ENCODE peak calls at places on chromosomes 16 and 17, in seven cellular contexts. J is AG10803, G is right lobe of liver, E is lower leg skin, Q is keratinocyte, X is GM23248, P is A673. U is an unnamed sample.
A peak's percentile ranks its signal among the peaks of the same experiment; 100 is the strongest.

GRCh38 chr16:74623214-74623842 is 16.4 kb upstream of the GLG1 start:
- DNase-seq in J (peak; percentile 62), G (no peak), E (no peak), Q (no peak), X (peak; percentile 68), P (peak; percentile 82), U (peak; percentile 68)

GRCh38 chr17:78974635-78975591 is 4.8 kb downstream of the LGALS3BP start:
- DNase-seq in J (peak; percentile 88), G (peak; percentile 57), E (peak; percentile 79), Q (no peak), X (peak; percentile 92), P (peak; percentile 28), U (peak; percentile 89)

GRCh38 chr17:2423271-2423670 is 22.4 kb upstream of the MNT start:
- DNase-seq in J (no peak), G (no peak), E (no peak), Q (no peak), X (no peak), P (no peak), U (no peak)

GRCh38 chr16:1244881-1245280 is 4.4 kb downstream of the TPSAB1 start:
- DNase-seq in J (no peak), G (no peak), E (no peak), Q (no peak), X (no peak), P (no peak), U (no peak)

GRCh38 chr16:17171250-17172143 is 299.3 kb downstream of the XYLT1 start:
- DNase-seq in J (no peak), G (no peak), E (no peak), Q (no peak), X (no peak), P (no peak), U (no peak)

GRCh38 chr17:17034496-17035066 is 7.7 kb upstream of the MPRIP start:
- DNase-seq in J (no peak), G (no peak), E (no peak), Q (no peak), X (no peak), P (no peak), U (no peak)

GRCh38 chr17:81277421-81277820 is 17.7 kb downstream of the SLC38A10 start:
- DNase-seq in J (no peak), G (no peak), E (no peak), Q (no peak), X (no peak), P (no peak), U (peak; percentile 69)

GRCh38 chr17:50882851-50883250 is 16.7 kb upstream of the TOB1 start:
- DNase-seq in J (peak; percentile 67), G (no peak), E (no peak), Q (no peak), X (peak; percentile 88), P (no peak), U (peak; percentile 67)

GRCh38 chr17:33940769-33941168 is 314.3 kb upstream of the CCL2 start:
- DNase-seq in J (no peak), G (no peak), E (no peak), Q (no peak), X (no peak), P (no peak), U (no peak)

GRCh38 chr17:55717898-55718735 is 4.5 kb downstream of the TMEM100 start:
- DNase-seq in J (peak; percentile 72), G (peak; percentile 76), E (peak; percentile 83), Q (no peak), X (peak; percentile 78), P (peak; percentile 87), U (peak; percentile 85)

GRCh38 chr16:14527411-14528044 is 102.5 kb downstream of the PARN start:
- DNase-seq in J (peak; percentile 96), G (no peak), E (peak; percentile 68), Q (no peak), X (peak; percentile 84), P (no peak), U (peak; percentile 95)

GRCh38 chr16:49621240-49622083 is 234.4 kb downstream of the ZNF423 start:
- DNase-seq in J (no peak), G (no peak), E (no peak), Q (no peak), X (no peak), P (peak; percentile 18), U (no peak)

GRCh38 chr17:66716236-66717026 is 118.5 kb upstream of the CACNG5 start:
- DNase-seq in J (no peak), G (no peak), E (no peak), Q (no peak), X (peak; percentile 17), P (peak; percentile 76), U (peak; percentile 34)

GRCh38 chr16:50593410-50594139 is 45.4 kb downstream of the NKD1 start:
- DNase-seq in J (no peak), G (no peak), E (no peak), Q (no peak), X (no peak), P (peak; percentile 35), U (no peak)

GRCh38 chr16:30747799-30748633 is at the start of gene PHKG2:
- DNase-seq in J (peak; percentile 99), G (peak; percentile 99), E (peak; percentile 99), Q (peak; percentile 90), X (peak; percentile 100), P (peak; percentile 100), U (peak; percentile 98)

GRCh38 chr16:74291176-74291575 is 5.4 kb upstream of the PSMD7 start:
- DNase-seq in J (no peak), G (no peak), E (no peak), Q (no peak), X (no peak), P (no peak), U (no peak)

GRCh38 chr16:12833939-12834338 is 30.3 kb upstream of the CPPED1 start:
- DNase-seq in J (peak; percentile 13), G (no peak), E (no peak), Q (no peak), X (peak; percentile 45), P (no peak), U (no peak)

GRCh38 chr17:27996157-27997043 is 46.1 kb upstream of the NLK start:
- DNase-seq in J (no peak), G (no peak), E (no peak), Q (no peak), X (no peak), P (peak; percentile 44), U (no peak)

GRCh38 chr17:77942111-77942988 is 16.2 kb upstream of the TNRC6C start:
- DNase-seq in J (no peak), G (no peak), E (no peak), Q (no peak), X (no peak), P (no peak), U (no peak)

GRCh38 chr16:30458561-30459394 is 13.1 kb upstream of the SEPHS2 start:
- DNase-seq in J (no peak), G (peak; percentile 60), E (no peak), Q (no peak), X (no peak), P (no peak), U (no peak)

GRCh38 chr16:73179671-73180370 is 131.9 kb upstream of the ZFHX3 start:
- DNase-seq in J (no peak), G (no peak), E (no peak), Q (no peak), X (no peak), P (no peak), U (peak; percentile 53)

GRCh38 chr17:32120086-32120485 is 22.2 kb upstream of the RHOT1 start:
- DNase-seq in J (no peak), G (no peak), E (no peak), Q (no peak), X (no peak), P (no peak), U (no peak)

GRCh38 chr17:20966869-20967268 is 75.9 kb downstream of the USP22 start:
- DNase-seq in J (no peak), G (no peak), E (no peak), Q (no peak), X (no peak), P (no peak), U (no peak)

GRCh38 chr16:4489030-4489429 is 12.8 kb downstream of the HMOX2 start:
- DNase-seq in J (peak; percentile 86), G (no peak), E (no peak), Q (no peak), X (peak; percentile 77), P (no peak), U (peak; percentile 88)

GRCh38 chr17:17121162-17121561 is 78.9 kb downstream of the MPRIP start:
- DNase-seq in J (no peak), G (no peak), E (no peak), Q (no peak), X (no peak), P (no peak), U (no peak)

DNA sequence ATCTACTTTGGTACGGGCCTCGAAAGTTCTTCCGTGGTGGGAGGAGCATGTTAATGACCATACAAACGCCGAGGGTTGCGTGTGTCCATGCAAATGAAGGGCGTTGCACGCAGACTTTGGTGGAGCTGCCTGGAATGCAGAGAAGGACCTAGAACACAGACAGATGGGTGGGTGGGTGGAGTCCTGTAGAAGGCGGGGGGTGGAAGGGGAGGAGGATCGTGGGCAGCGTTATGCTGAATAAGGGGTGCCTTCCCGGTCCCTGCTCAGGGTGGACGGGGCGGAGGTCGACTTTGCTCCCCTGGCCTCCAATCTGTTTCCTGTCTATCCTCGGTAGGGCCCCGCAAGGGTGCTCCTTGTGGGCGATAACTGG is 795 bp upstream of the PAQR4 start:
- DNase-seq in J (no peak), G (no peak), E (no peak), Q (no peak), X (peak; percentile 27), P (peak; percentile 70), U (no peak)
- H3K4me3 ChIP-seq in J (no peak overlapping the region), G (peak overlapping the region; percentile 65), E (no peak overlapping the region), Q (no peak overlapping the region), X (peak overlapping the region; percentile 73), P (peak overlapping the region; percentile 86), U (no peak overlapping the region)

DNA sequence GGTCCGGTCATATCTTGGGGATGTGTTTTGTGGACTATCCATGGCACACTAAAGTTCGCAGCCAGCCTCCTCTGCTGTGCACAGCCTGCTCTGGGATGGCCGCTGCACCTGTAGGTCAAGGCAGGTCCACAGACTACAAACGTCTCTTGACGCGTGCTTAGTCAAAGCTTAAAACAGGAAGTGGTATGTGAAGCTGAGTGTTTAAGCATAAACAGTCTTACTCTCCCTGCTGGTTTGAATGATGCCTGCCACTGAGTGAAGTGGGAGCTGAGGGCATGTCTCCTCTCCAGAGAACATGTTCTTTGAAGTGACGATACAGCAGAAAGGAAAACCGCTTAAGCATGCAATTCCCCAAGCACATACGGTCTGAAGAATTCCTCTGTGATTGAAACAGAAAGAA is 365.6 kb downstream of the SLC39A11 start:
- DNase-seq in J (no peak), G (no peak), E (no peak), Q (no peak), X (no peak), P (no peak), U (no peak)
- H3K4me3 ChIP-seq in J (no peak overlapping the region), G (no peak overlapping the region), E (no peak overlapping the region), Q (no peak overlapping the region), X (no peak overlapping the region), P (no peak overlapping the region), U (no peak overlapping the region)

DNA sequence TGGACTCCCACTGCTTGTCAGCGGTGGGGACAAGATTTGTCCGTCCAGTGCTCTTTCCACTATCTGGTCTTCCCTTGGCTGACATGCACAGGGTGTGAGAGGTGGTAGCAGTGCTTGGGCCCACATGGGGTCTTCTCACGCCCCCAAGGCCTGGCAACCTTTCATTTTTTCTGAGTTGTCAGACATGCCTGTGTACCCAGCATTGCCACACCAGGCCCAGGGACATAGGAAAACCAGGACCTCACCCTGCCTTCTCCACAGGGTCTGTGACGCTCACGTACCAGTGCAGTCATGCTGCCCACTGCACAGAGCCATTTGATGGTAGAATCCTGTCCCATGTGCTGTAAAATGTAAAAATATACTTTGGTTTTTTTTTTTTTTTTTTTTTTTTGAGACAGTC is 57.8 kb downstream of the B9D1 start:
- DNase-seq in J (no peak), G (no peak), E (no peak), Q (no peak), X (no peak), P (no peak), U (no peak)
- H3K4me3 ChIP-seq in J (no peak overlapping the region), G (no peak overlapping the region), E (no peak overlapping the region), Q (no peak overlapping the region), X (no peak overlapping the region), P (no peak overlapping the region), U (no peak overlapping the region)

GRCh38 chr17:49390548-49391324 is 23.9 kb downstream of the PHB1 start:
- DNase-seq in J (no peak), G (peak; percentile 38), E (peak; percentile 32), Q (no peak), X (no peak), P (no peak), U (no peak)
- H3K4me3 ChIP-seq in J (no peak overlapping the region), G (no peak overlapping the region), E (no peak overlapping the region), Q (no peak overlapping the region), X (no peak overlapping the region), P (no peak overlapping the region), U (no peak overlapping the region)

U was measured in fibroblast of the aortic adventitia.